ENCODE peak calls at places on chromosomes 3 and 15, in seven cellular contexts. K is tibial nerve, Z is A549, B is HepG2, O is sigmoid colon, A is ovary, E is transverse colon. T is an unnamed sample.

GRCh38 chr15:51536965-51537574 is 85.5 kb downstream of the DMXL2 start:
- DNase-seq in A (no peak), Z (peak), O (no peak), E (no peak), K (peak), B (peak), T (no peak)

GRCh38 chr3:56621686-56622085 is 61.4 kb downstream of the TASOR start:
- DNase-seq in Z (no peak), K (no peak), O (no peak), A (no peak), B (no peak), E (no peak), T (no peak)

GRCh38 chr3:64311424-64311920 is 86.2 kb upstream of the PRICKLE2 start:
- DNase-seq in A (no peak), K (no peak), Z (no peak), B (no peak), E (no peak), O (no peak), T (no peak)

GRCh38 chr3:151305778-151306157 is 10.9 kb downstream of the GPR87 start:
- DNase-seq in A (no peak), E (no peak), O (no peak), Z (no peak), B (no peak), K (no peak), T (no peak)

GRCh38 chr15:47754312-47754711 is 37.0 kb downstream of the SEMA6D start:
- DNase-seq in Z (no peak), E (no peak), K (no peak), O (no peak), B (no peak), A (no peak), T (no peak)

GRCh38 chr3:54967586-54968244 is 39.9 kb upstream of the LRTM1 start:
- DNase-seq in E (no peak), B (no peak), K (no peak), Z (peak), O (no peak), A (no peak), T (no peak)

GRCh38 chr3:15512173-15512572 is 9.3 kb downstream of the COLQ start:
- DNase-seq in A (peak), K (no peak), Z (no peak), O (peak), B (no peak), E (no peak), T (no peak)

GRCh38 chr3:52819936-52820335 is 10.5 kb downstream of the ITIH4 start:
- DNase-seq in Z (no peak), K (no peak), E (no peak), B (no peak), O (no peak), A (no peak), T (no peak)

GRCh38 chr15:43081283-43081682 is 24.6 kb downstream of the UBR1 start:
- DNase-seq in E (no peak), A (no peak), K (no peak), O (no peak), B (no peak), Z (no peak), T (no peak)

GRCh38 chr3:30347679-30348216 is 258.7 kb upstream of the TGFBR2 start:
- DNase-seq in O (no peak), K (no peak), E (no peak), A (no peak), B (peak), Z (no peak), T (no peak)

GRCh38 chr3:102006812-102007485 is 157.6 kb downstream of the NFKBIZ start:
- DNase-seq in A (no peak), B (no peak), O (peak), K (peak), Z (peak), E (peak), T (no peak)

GRCh38 chr3:191963182-191963581 is 502.2 kb downstream of the PYDC2 start:
- DNase-seq in K (no peak), O (no peak), E (no peak), A (no peak), Z (no peak), B (no peak), T (no peak)

GRCh38 chr15:36680751-36681150 is 101.3 kb downstream of the CDIN1 start:
- DNase-seq in A (no peak), B (no peak), K (no peak), E (no peak), O (no peak), Z (no peak), T (no peak)

GRCh38 chr15:93880358-93880757 is 351.0 kb upstream of the MCTP2 start:
- DNase-seq in A (no peak), K (no peak), B (no peak), Z (no peak), E (no peak), O (no peak), T (no peak)

GRCh38 chr3:155643581-155644165 is 101.2 kb downstream of the PLCH1 start:
- DNase-seq in A (no peak), K (no peak), Z (peak), E (no peak), O (no peak), B (no peak), T (no peak)

GRCh38 chr3:8529197-8529637 is 27.6 kb downstream of the LMCD1 start:
- DNase-seq in Z (peak), K (no peak), E (no peak), O (no peak), B (peak), A (peak), T (no peak)

GRCh38 chr3:87145553-87145952 is 81.6 kb upstream of the CHMP2B start:
- DNase-seq in Z (peak), O (no peak), K (no peak), E (peak), A (no peak), B (peak), T (no peak)

GRCh38 chr3:100001083-100001482 is 113.2 kb downstream of the FILIP1L start:
- DNase-seq in O (no peak), Z (no peak), B (no peak), E (no peak), A (no peak), K (no peak), T (no peak)

GRCh38 chr3:43287514-43287913 is 1.2 kb downstream of the SNRK start:
- DNase-seq in A (no peak), K (no peak), B (no peak), O (no peak), Z (no peak), E (no peak), T (no peak)

GRCh38 chr3:129793947-129794318 is 99.6 kb downstream of the TMCC1 start:
- DNase-seq in K (no peak), B (no peak), E (no peak), A (no peak), Z (no peak), O (no peak), T (no peak)

GRCh38 chr3:150367771-150368170 is 40.3 kb upstream of the TSC22D2 start:
- DNase-seq in O (no peak), Z (no peak), A (no peak), B (no peak), K (no peak), E (no peak), T (no peak)

GRCh38 chr15:49693491-49693890 is 72.6 kb downstream of the DTWD1 start:
- DNase-seq in Z (no peak), O (no peak), B (no peak), K (no peak), A (no peak), E (no peak), T (no peak)

GRCh38 chr3:188204516-188204915 is 50.6 kb downstream of the LPP start:
- DNase-seq in A (no peak), B (no peak), K (no peak), E (no peak), O (no peak), Z (no peak), T (no peak)

GRCh38 chr15:75230524-75231371 is 27.4 kb upstream of the GOLGA6C start:
- DNase-seq in A (no peak), E (peak), Z (no peak), K (no peak), O (peak), B (no peak), T (no peak)

GRCh38 chr3:193822492-193823220 is 229.6 kb downstream of the OPA1 start:
- DNase-seq in K (no peak), B (no peak), O (no peak), Z (no peak), E (no peak), A (no peak), T (no peak)

GRCh38 chr15:55683366-55683765 is 59.6 kb downstream of the PRTG start:
- DNase-seq in Z (no peak), O (no peak), E (no peak), A (no peak), K (no peak), B (no peak), T (no peak)

GRCh38 chr3:10983219-10983916 is 9.2 kb upstream of the SLC6A1 start:
- DNase-seq in O (no peak), K (peak), Z (peak), B (peak), A (no peak), E (peak), T (no peak)

GRCh38 chr15:98896802-98897732 is 110.5 kb downstream of the PGPEP1L start:
- DNase-seq in K (peak), B (peak), O (no peak), E (no peak), Z (peak), A (peak), T (no peak)

GRCh38 chr3:97970929-97971460 is 1.2 kb downstream of the RIOX2 start:
- DNase-seq in A (no peak), Z (no peak), O (no peak), K (no peak), B (no peak), E (no peak), T (no peak)

GRCh38 chr15:44034933-44035624 is 160.0 kb downstream of the FRMD5 start:
- DNase-seq in E (no peak), A (no peak), O (no peak), B (no peak), Z (no peak), K (peak), T (no peak)

GRCh38 chr15:34812369-34812768 is 17.0 kb upstream of the ACTC1 start:
- DNase-seq in Z (no peak), A (no peak), E (no peak), B (no peak), K (no peak), O (no peak), T (no peak)

GRCh38 chr3:195587824-195588223 is 4.1 kb upstream of the APOD start:
- DNase-seq in A (no peak), E (no peak), B (no peak), Z (no peak), K (no peak), O (no peak), T (peak)

GRCh38 chr3:72844436-72844999 is 3.7 kb downstream of the SHQ1 start:
- DNase-seq in A (no peak), B (no peak), Z (no peak), E (no peak), O (no peak), K (no peak), T (no peak)

GRCh38 chr15:27486676-27487290 is 515.8 kb downstream of the GABRG3 start:
- DNase-seq in E (no peak), B (no peak), A (no peak), O (no peak), K (no peak), Z (no peak), T (no peak)

GRCh38 chr3:4994144-4994730 is 15.0 kb downstream of the BHLHE40 start:
- DNase-seq in Z (peak), K (no peak), E (no peak), B (no peak), O (no peak), A (no peak), T (no peak)

GRCh38 chr3:4996223-4996765 is 17.1 kb downstream of the BHLHE40 start:
- DNase-seq in E (no peak), A (no peak), O (peak), B (no peak), Z (no peak), K (no peak), T (no peak)

GRCh38 chr3:4993276-4994143 is 14.3 kb downstream of the BHLHE40 start:
- DNase-seq in B (no peak), O (peak), A (no peak), K (no peak), E (no peak), Z (no peak), T (no peak)

GRCh38 chr3:4995500-4996053 is 16.3 kb downstream of the BHLHE40 start:
- DNase-seq in Z (no peak), O (peak), A (no peak), E (no peak), K (no peak), B (no peak), T (no peak)

DNA sequence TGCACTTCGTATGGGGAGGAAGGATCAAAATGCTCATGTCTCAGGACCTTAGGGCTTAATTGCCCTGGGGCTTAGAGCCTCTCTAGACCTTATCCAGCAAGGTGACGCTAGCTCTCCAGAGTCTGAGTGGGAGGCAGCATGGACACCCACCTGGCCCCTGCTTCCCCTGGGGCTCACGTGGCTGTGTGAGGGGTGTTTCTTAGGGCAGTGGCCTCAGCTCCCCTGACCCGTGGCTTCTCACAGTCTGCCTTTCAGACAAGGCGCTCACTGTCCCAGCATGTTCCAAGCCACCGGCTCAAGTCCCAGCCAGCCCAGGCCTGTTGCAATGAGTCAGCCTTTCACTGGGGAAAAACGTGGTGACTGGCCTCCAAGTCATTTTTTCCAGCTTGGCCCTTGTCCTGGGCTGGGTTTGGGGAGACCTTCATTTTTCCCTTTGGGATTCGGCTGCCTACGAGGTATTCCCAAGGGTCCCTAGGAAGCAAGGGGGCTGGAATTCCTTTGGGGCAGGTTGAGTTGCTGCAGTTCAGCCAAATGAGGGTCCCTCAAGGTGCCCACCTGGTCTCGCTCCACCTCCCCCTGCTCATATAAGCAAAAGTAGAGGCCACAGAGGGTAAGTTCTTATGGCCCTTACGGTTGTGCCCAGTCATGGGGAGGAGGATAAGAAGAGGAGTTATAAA is 15.7 kb downstream of the BHLHE40 start:
- DNase-seq in O (peak), Z (peak), B (peak), A (no peak), E (no peak), K (peak), T (no peak)
- TF ChIP-seq EP300 in O (no peak), Z (no peak), B (no peak), A (no peak), E (no peak), K (peak), T (no peak)

DNA sequence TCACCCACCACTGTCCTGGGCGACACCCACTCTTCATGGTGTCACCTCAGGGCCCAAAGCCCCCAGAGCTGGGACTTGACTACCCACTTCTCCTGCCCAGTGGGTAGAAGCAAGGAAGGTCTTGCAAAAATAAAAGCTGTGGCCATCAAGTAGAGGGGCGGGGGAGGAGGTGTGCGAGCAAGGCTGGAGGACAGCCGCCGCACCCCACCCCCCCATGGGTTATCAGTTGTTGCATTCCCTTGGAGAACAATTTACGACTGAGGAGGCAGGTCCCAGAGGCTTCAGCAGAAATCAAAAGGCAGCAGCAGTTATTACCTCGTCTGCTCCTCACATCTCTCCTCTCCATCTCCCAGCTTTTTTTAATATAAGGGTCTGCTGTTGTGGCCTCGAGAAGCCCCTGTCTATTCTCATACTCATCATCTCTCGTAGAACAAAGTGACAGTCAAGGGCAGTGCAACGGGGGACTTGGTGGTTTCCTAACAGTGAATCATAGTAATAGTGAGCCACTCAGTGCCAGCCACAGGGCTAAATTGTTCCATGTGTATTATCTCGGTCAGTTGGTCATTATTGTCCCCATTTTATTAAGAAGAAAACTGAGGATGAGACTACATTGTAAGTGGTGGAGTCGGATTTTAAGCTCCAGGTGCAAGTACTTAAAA is 116.4 kb downstream of the PDCD6IP start:
- DNase-seq in A (no peak), Z (no peak), E (no peak), B (no peak), K (no peak), O (no peak), T (no peak)
- TF ChIP-seq EP300 in A (no peak), Z (no peak), E (no peak), B (no peak), K (no peak), O (no peak), T (no peak)

GRCh38 chr3:196942226-196942914 is at the start of gene NCBP2:
- DNase-seq in Z (peak), K (peak), E (peak), B (peak), O (peak), A (peak), T (peak)
- TF ChIP-seq EP300 in Z (no peak), K (peak), E (no peak), B (no peak), O (no peak), A (no peak), T (no peak)

GRCh38 chr3:124860599-124860998 is 26.6 kb downstream of the ITGB5 start:
- DNase-seq in K (peak), Z (peak), A (peak), O (peak), B (peak), E (peak), T (no peak)
- TF ChIP-seq EP300 in K (peak), Z (peak), A (no peak), O (peak), B (no peak), E (no peak), T (no peak)

GRCh38 chr3:177356113-177356512 is 158.8 kb upstream of the TBL1XR1 start:
- DNase-seq in E (no peak), B (no peak), A (no peak), Z (no peak), O (no peak), K (no peak), T (no peak)

GRCh38 chr3:177359601-177360357 is 162.5 kb upstream of the TBL1XR1 start:
- DNase-seq in B (peak), Z (peak), E (peak), O (peak), A (peak), K (peak), T (peak)

GRCh38 chr3:177358085-177358967 is 161.0 kb upstream of the TBL1XR1 start:
- DNase-seq in K (peak), E (peak), A (peak), B (peak), Z (peak), O (peak), T (peak)

GRCh38 chr3:177358968-177359600 is 161.8 kb upstream of the TBL1XR1 start:
- DNase-seq in B (no peak), O (peak), Z (peak), K (peak), E (peak), A (peak), T (no peak)

DNA sequence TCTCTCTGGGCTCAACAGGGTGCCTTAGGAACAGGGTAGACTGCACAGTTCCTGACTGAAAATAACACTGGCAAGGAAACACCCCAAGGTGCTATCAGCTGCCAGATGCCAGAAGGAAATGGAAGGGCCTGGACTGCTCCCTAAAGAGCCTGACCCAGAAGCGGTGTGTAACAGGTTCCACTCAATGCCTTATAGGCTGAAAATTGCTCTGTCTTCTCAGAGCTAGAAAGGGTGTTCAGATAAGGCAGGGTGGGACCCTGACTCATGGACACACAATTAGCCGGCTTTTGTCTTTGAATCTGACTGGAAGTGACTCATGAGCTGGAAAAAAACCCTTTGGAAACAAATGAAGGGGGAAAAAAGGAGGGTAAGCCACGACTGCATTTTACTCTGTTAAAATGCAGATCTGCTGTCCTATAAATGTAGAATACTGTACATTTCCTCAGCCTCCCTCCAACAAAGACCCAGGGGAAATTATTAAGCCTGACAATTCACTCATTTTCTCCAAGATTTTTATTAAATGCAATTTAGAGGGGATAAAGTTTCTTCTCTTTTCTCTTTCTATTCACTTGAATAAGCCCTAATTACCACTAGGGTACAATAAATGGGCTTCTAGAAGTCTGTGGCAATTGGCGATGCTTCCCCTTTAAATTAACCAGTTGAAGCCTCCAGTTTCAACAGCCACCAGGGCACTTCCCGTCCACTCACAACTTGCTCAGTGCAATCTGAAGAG is 160.2 kb upstream of the TBL1XR1 start:
- DNase-seq in A (peak), B (peak), Z (peak), K (no peak), E (peak), O (no peak), T (no peak)
- TF ChIP-seq EP300 in A (no peak), B (peak), Z (no peak), K (peak), E (peak), O (no peak), T (no peak)

GRCh38 chr3:32349184-32349583 is 42.5 kb upstream of the CMTM7 start:
- DNase-seq in B (peak), K (no peak), Z (no peak), A (no peak), E (no peak), O (no peak), T (no peak)

GRCh38 chr3:32347286-32348125 is 44.1 kb upstream of the CMTM7 start:
- DNase-seq in A (no peak), B (no peak), E (peak), K (no peak), Z (no peak), O (no peak), T (no peak)
- TF ChIP-seq EP300 in A (no peak), B (no peak), E (no peak), K (no peak), Z (no peak), O (no peak), T (no peak)

DNA sequence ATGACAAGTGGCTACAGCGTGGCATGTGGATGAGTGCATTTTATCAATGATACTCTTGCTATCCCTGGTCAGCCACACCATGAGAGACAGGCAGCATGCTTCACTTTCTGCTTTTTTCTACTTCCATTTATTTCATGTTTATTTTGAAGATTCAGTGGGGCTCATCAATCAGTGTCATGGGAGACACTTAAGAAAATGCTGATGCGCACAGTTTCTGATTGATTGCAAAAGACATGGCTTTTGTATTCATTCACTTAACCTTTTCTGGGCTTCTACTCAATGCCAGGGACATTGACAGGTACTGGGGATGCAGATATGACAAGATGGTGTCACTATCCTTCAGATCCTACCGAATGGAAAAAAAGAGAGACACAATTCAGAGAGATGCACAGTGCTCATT is 50.9 kb upstream of the CFAP161 start:
- DNase-seq in A (no peak), Z (no peak), K (no peak), O (no peak), B (no peak), E (no peak), T (no peak)
- TF ChIP-seq EP300 in A (no peak), Z (no peak), K (no peak), O (no peak), B (no peak), E (no peak), T (no peak)

GRCh38 chr3:79618883-79619282 is 148.9 kb downstream of the ROBO1 start:
- DNase-seq in O (no peak), Z (no peak), E (no peak), A (no peak), B (no peak), K (no peak), T (no peak)
- TF ChIP-seq EP300 in O (no peak), Z (no peak), E (no peak), A (no peak), B (no peak), K (no peak), T (no peak)